ENCODE peak calls at places on chromosomes 7 and 10, in ten cellular contexts. G, C, Y, F, X, W, A, O, S and N are unnamed samples.

GRCh38 chr10:28360175-28360574 is 57.3 kb upstream of the MPP7 start:
- DNase-seq in G (no peak), C (no peak), F (no peak), S (no peak), A (no peak), X (no peak), Y (no peak), W (no peak), O (no peak), N (no peak)

GRCh38 chr10:6185039-6185716 is 17.6 kb upstream of the PFKFB3 start:
- DNase-seq in Y (no peak), F (no peak), O (no peak), G (peak; percentile 63), S (peak; percentile 52), X (no peak), W (peak; percentile 59), C (no peak), A (no peak), N (no peak)

GRCh38 chr7:2195403-2196246 is 37.1 kb downstream of the MAD1L1 start:
- DNase-seq in C (no peak), F (no peak), W (no peak), A (no peak), O (no peak), Y (peak; percentile 25), G (no peak), X (no peak), S (peak; percentile 5), N (no peak)

GRCh38 chr7:116824449-116824848 is 37.9 kb upstream of the CAPZA2 start:
- DNase-seq in A (no peak), W (no peak), F (no peak), C (no peak), X (no peak), O (no peak), S (no peak), G (no peak), Y (no peak), N (no peak)

GRCh38 chr7:46205478-46205877 is 284.4 kb upstream of the IGFBP3 start:
- DNase-seq in W (no peak), G (no peak), S (no peak), Y (no peak), C (no peak), F (no peak), A (no peak), X (no peak), O (no peak), N (no peak)

GRCh38 chr7:130683026-130683425 is 3.3 kb downstream of the TSGA13 start:
- DNase-seq in O (no peak), F (no peak), A (peak; percentile 3), W (no peak), G (no peak), Y (no peak), S (no peak), X (no peak), C (no peak), N (no peak)

GRCh38 chr7:80135306-80136104 is 874 bp downstream of the GNAI1 start:
- DNase-seq in O (peak; percentile 28), S (no peak), G (no peak), X (no peak), C (no peak), W (peak; percentile 37), Y (peak; percentile 20), F (no peak), A (no peak), N (peak; percentile 39)

GRCh38 chr7:133693281-133693680 is 433.9 kb upstream of the LRGUK start:
- DNase-seq in X (no peak), F (no peak), A (no peak), W (no peak), G (no peak), C (no peak), S (no peak), Y (no peak), O (no peak), N (no peak)

GRCh38 chr7:133706016-133706415 is 421.1 kb upstream of the LRGUK start:
- DNase-seq in C (no peak), Y (no peak), F (no peak), X (no peak), A (no peak), S (no peak), G (no peak), O (no peak), W (no peak), N (no peak)

GRCh38 chr7:10815546-10815945 is 158.1 kb upstream of the PHF14 start:
- DNase-seq in S (no peak), G (no peak), O (no peak), W (no peak), X (no peak), Y (no peak), A (no peak), F (no peak), C (no peak), N (no peak)